ENCODE peak calls at places on chromosome 21, in eight cellular contexts. One of them, this sample, is unnamed.

GRCh38 chr21:40120944-40121575 is 253.8 kb downstream of the PCP4 start:
- DNase-seq in IMR-90: peak; percentile 1
- DNase-seq in cardiac fibroblast: peak; percentile 8
- DNase-seq in breast epithelium: no peak
- DNase-seq in lung: no peak
- DNase-seq in brain microvascular endothelial cell: no peak
- DNase-seq in neuronal stem cell: peak; percentile 9
- DNase-seq in heart left ventricle: no peak
- DNase-seq in this sample: peak; percentile 37

GRCh38 chr21:14752006-14752909 is 206.1 kb upstream of the SAMSN1 start:
- DNase-seq in breast epithelium: no peak
- DNase-seq in cardiac fibroblast: no peak
- DNase-seq in heart left ventricle: no peak
- DNase-seq in neuronal stem cell: no peak
- DNase-seq in brain microvascular endothelial cell: no peak
- DNase-seq in lung: no peak
- DNase-seq in IMR-90: no peak
- DNase-seq in this sample: no peak

GRCh38 chr21:26499475-26499874 is 73.6 kb downstream of the CYYR1 start:
- DNase-seq in brain microvascular endothelial cell: no peak
- DNase-seq in lung: no peak
- DNase-seq in heart left ventricle: no peak
- DNase-seq in cardiac fibroblast: no peak
- DNase-seq in IMR-90: no peak
- DNase-seq in breast epithelium: no peak
- DNase-seq in neuronal stem cell: no peak
- DNase-seq in this sample: no peak

GRCh38 chr21:33428669-33429068 is 25.5 kb downstream of the IFNGR2 start:
- DNase-seq in breast epithelium: no peak
- DNase-seq in brain microvascular endothelial cell: no peak
- DNase-seq in cardiac fibroblast: no peak
- DNase-seq in neuronal stem cell: no peak
- DNase-seq in heart left ventricle: no peak
- DNase-seq in lung: peak; percentile 56
- DNase-seq in IMR-90: no peak
- DNase-seq in this sample: no peak

GRCh38 chr21:16590186-16590585 is 860.4 kb downstream of the USP25 start:
- DNase-seq in heart left ventricle: no peak
- DNase-seq in cardiac fibroblast: no peak
- DNase-seq in breast epithelium: no peak
- DNase-seq in IMR-90: no peak
- DNase-seq in brain microvascular endothelial cell: no peak
- DNase-seq in lung: no peak
- DNase-seq in neuronal stem cell: no peak
- DNase-seq in this sample: no peak

GRCh38 chr21:36803801-36804452 is 105.0 kb downstream of the SIM2 start:
- DNase-seq in neuronal stem cell: no peak
- DNase-seq in cardiac fibroblast: no peak
- DNase-seq in IMR-90: no peak
- DNase-seq in lung: no peak
- DNase-seq in breast epithelium: no peak
- DNase-seq in heart left ventricle: no peak
- DNase-seq in brain microvascular endothelial cell: no peak
- DNase-seq in this sample: no peak

GRCh38 chr21:36132691-36133090 is 2.2 kb upstream of the CBR3 start:
- DNase-seq in lung: no peak
- DNase-seq in IMR-90: no peak
- DNase-seq in cardiac fibroblast: no peak
- DNase-seq in brain microvascular endothelial cell: no peak
- DNase-seq in heart left ventricle: peak; percentile 58
- DNase-seq in neuronal stem cell: no peak
- DNase-seq in breast epithelium: no peak
- DNase-seq in this sample: peak; percentile 20

GRCh38 chr21:33308586-33309490 is 15.9 kb upstream of the IFNAR1 start:
- DNase-seq in heart left ventricle: no peak
- DNase-seq in neuronal stem cell: no peak
- DNase-seq in cardiac fibroblast: peak; percentile 40
- DNase-seq in lung: peak; percentile 27
- DNase-seq in IMR-90: peak; percentile 55
- DNase-seq in breast epithelium: no peak
- DNase-seq in brain microvascular endothelial cell: no peak
- DNase-seq in this sample: no peak

GRCh38 chr21:24705201-24705600 is 902.1 kb downstream of the MRPL39 start:
- DNase-seq in neuronal stem cell: no peak
- DNase-seq in breast epithelium: no peak
- DNase-seq in lung: no peak
- DNase-seq in cardiac fibroblast: no peak
- DNase-seq in heart left ventricle: no peak
- DNase-seq in IMR-90: no peak
- DNase-seq in brain microvascular endothelial cell: no peak
- DNase-seq in this sample: no peak

GRCh38 chr21:16055012-16055411 is 325.2 kb downstream of the USP25 start:
- DNase-seq in breast epithelium: no peak
- DNase-seq in heart left ventricle: no peak
- DNase-seq in brain microvascular endothelial cell: no peak
- DNase-seq in IMR-90: no peak
- DNase-seq in cardiac fibroblast: no peak
- DNase-seq in neuronal stem cell: no peak
- DNase-seq in lung: no peak
- DNase-seq in this sample: no peak

GRCh38 chr21:19878133-19878532 is 1120.1 kb upstream of the NCAM2 start:
- DNase-seq in neuronal stem cell: no peak
- DNase-seq in brain microvascular endothelial cell: no peak
- DNase-seq in heart left ventricle: no peak
- DNase-seq in IMR-90: no peak
- DNase-seq in cardiac fibroblast: no peak
- DNase-seq in lung: no peak
- DNase-seq in breast epithelium: no peak
- DNase-seq in this sample: no peak

GRCh38 chr21:15028186-15028585 is 36.6 kb downstream of the NRIP1 start:
- DNase-seq in breast epithelium: no peak
- DNase-seq in cardiac fibroblast: no peak
- DNase-seq in IMR-90: no peak
- DNase-seq in neuronal stem cell: no peak
- DNase-seq in lung: no peak
- DNase-seq in brain microvascular endothelial cell: no peak
- DNase-seq in heart left ventricle: no peak
- DNase-seq in this sample: no peak

GRCh38 chr21:33007747-33008146 is 18.0 kb upstream of the OLIG2 start:
- DNase-seq in lung: no peak
- DNase-seq in brain microvascular endothelial cell: no peak
- DNase-seq in breast epithelium: no peak
- DNase-seq in cardiac fibroblast: no peak
- DNase-seq in heart left ventricle: no peak
- DNase-seq in IMR-90: no peak
- DNase-seq in neuronal stem cell: no peak
- DNase-seq in this sample: no peak

GRCh38 chr21:43827015-43827611 is 37.7 kb downstream of the RRP1 start:
- DNase-seq in breast epithelium: no peak
- DNase-seq in IMR-90: peak; percentile 55
- DNase-seq in heart left ventricle: no peak
- DNase-seq in brain microvascular endothelial cell: peak; percentile 78
- DNase-seq in cardiac fibroblast: peak; percentile 56
- DNase-seq in neuronal stem cell: no peak
- DNase-seq in lung: no peak
- DNase-seq in this sample: peak; percentile 71

GRCh38 chr21:39531777-39532333 is 80.1 kb downstream of the SH3BGR start:
- DNase-seq in breast epithelium: no peak
- DNase-seq in IMR-90: no peak
- DNase-seq in heart left ventricle: no peak
- DNase-seq in cardiac fibroblast: no peak
- DNase-seq in lung: no peak
- DNase-seq in brain microvascular endothelial cell: no peak
- DNase-seq in neuronal stem cell: no peak
- DNase-seq in this sample: no peak

GRCh38 chr21:28142692-28143091 is 850.0 kb downstream of the LTN1 start:
- DNase-seq in IMR-90: peak; percentile 91
- DNase-seq in lung: no peak
- DNase-seq in heart left ventricle: no peak
- DNase-seq in cardiac fibroblast: peak; percentile 46
- DNase-seq in brain microvascular endothelial cell: peak; percentile 69
- DNase-seq in neuronal stem cell: no peak
- DNase-seq in breast epithelium: no peak
- DNase-seq in this sample: no peak

DNA sequence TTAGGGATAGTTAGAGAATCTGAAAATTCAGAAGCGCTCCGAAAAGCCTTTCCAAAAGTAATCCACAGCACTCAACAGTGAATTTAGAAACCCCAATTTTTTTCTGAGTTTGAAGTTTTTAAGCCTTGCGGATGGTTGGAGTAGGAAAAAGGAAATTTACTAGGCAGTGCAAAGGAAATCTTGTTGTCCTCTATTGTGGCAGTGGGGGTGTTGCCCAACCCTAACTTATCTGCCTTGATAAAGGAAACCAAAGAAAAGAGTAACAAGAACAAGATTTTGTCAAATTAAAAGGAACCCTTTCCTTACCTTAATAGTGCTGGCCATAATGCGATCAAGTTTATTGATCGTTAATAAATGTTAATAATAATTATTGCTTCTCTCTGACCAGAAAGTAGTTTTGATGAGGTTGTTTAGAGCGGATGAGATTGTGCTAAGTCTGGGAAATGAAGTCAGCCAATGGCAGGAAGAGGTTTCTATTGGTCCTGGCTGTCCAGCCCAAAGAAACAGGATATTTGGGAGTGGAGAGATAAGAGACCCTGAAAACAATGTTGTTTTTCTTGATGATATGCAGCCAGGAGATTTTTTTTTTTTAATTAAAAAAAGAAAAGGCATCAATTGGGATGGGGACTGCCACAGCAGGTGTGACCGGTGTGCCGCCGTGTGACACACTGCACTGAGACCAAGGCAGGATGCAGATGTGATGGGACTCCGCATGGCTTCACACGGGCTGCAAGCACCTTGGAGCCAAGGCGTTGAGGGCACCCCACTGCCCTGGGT is at the start of gene ERG:
- DNase-seq in heart left ventricle: peak; percentile 47
- DNase-seq in brain microvascular endothelial cell: no peak
- DNase-seq in lung: no peak
- DNase-seq in neuronal stem cell: no peak
- DNase-seq in cardiac fibroblast: peak; percentile 27
- DNase-seq in breast epithelium: no peak
- DNase-seq in IMR-90: no peak
- DNase-seq in this sample: no peak
- H3K4me3 ChIP-seq in heart left ventricle: peak within 1 kb of the TSS; percentile 52
- H3K4me3 ChIP-seq in brain microvascular endothelial cell: no peak within 1 kb of the TSS
- H3K4me3 ChIP-seq in lung: peak within 1 kb of the TSS; percentile 24
- H3K4me3 ChIP-seq in neuronal stem cell: no peak within 1 kb of the TSS
- H3K4me3 ChIP-seq in cardiac fibroblast: no peak within 1 kb of the TSS
- H3K4me3 ChIP-seq in breast epithelium: peak within 1 kb of the TSS; percentile 36
- H3K4me3 ChIP-seq in IMR-90: no peak within 1 kb of the TSS
- H3K4me3 ChIP-seq in this sample: no peak within 1 kb of the TSS

DNA sequence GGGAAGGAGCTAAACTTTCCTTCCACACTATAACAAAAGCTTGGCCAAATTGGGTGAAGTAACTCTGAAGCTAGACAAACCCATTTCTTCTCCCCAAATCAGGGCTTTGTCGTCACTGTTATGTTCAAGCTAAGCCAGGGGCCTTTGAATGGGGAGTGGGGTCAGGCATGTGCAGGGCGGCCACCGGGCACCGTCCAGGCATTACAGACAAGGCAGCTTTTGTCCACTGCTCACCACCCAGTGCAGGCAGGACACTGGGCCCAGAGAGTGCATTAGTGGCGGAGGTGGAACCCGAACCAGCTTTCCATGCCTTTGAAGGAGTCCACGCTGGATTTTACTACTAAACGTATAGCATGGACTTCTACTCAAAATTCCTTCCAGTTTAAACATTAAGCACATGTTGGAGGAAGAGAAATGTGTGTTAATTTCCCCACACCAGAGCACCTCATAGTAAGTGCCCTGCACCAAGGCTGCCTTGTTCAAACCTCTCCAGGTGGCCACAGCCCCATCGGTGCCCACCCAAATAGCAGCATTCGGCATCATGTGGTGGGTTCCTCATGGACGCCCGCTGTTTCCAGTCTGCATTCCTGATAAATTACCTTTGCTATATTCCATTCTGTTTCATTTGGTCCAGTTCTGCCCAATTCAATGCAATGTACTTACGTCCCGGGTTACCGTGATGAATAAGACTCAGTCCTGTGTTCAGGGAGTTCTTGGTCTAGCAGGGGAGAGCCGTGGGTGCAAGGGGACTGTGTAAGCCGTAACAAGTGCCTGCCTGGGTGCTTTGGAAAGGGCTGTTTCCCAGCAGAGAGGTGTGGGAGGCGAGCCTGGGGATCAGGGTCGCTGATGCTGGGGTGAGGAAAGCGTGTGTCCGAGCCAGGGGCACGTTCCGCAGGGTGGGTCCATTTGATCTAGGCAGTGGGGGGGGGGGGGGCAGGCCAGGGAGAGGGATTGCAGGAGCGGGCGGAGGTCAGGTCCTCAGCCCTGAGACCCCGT is 1.7 kb downstream of the UBASH3A start:
- DNase-seq in lung: no peak
- DNase-seq in IMR-90: no peak
- DNase-seq in heart left ventricle: no peak
- DNase-seq in breast epithelium: no peak
- DNase-seq in cardiac fibroblast: no peak
- DNase-seq in brain microvascular endothelial cell: no peak
- DNase-seq in neuronal stem cell: no peak
- DNase-seq in this sample: no peak
- H3K4me3 ChIP-seq in lung: no peak overlapping the region
- H3K4me3 ChIP-seq in IMR-90: no peak overlapping the region
- H3K4me3 ChIP-seq in heart left ventricle: no peak overlapping the region
- H3K4me3 ChIP-seq in breast epithelium: no peak overlapping the region
- H3K4me3 ChIP-seq in cardiac fibroblast: no peak overlapping the region
- H3K4me3 ChIP-seq in brain microvascular endothelial cell: no peak overlapping the region
- H3K4me3 ChIP-seq in neuronal stem cell: no peak overlapping the region
- H3K4me3 ChIP-seq in this sample: no peak overlapping the region

DNA sequence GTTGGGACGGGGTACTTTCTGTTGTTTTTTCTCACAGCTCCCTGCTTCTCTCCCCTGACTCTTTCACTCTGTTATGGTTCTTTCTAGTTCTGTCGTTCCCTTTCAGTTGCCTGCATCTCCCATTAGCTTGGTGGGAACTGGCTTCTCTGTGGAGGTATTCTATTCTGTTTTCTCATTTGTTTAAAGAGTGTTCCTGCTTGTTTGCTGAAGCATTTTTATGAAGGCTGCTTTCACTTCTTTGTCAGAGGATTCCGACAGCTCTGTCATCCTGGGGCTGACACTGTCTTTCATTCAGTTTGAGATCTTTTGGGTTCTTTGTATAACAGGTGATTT is 96.0 kb upstream of the COL6A1 start:
- DNase-seq in neuronal stem cell: no peak
- DNase-seq in heart left ventricle: no peak
- DNase-seq in breast epithelium: no peak
- DNase-seq in brain microvascular endothelial cell: no peak
- DNase-seq in lung: no peak
- DNase-seq in IMR-90: no peak
- DNase-seq in cardiac fibroblast: no peak
- DNase-seq in this sample: no peak
- H3K4me3 ChIP-seq in neuronal stem cell: no peak overlapping the region
- H3K4me3 ChIP-seq in heart left ventricle: no peak overlapping the region
- H3K4me3 ChIP-seq in breast epithelium: no peak overlapping the region
- H3K4me3 ChIP-seq in brain microvascular endothelial cell: no peak overlapping the region
- H3K4me3 ChIP-seq in lung: no peak overlapping the region
- H3K4me3 ChIP-seq in IMR-90: no peak overlapping the region
- H3K4me3 ChIP-seq in cardiac fibroblast: no peak overlapping the region
- H3K4me3 ChIP-seq in this sample: no peak overlapping the region

DNA sequence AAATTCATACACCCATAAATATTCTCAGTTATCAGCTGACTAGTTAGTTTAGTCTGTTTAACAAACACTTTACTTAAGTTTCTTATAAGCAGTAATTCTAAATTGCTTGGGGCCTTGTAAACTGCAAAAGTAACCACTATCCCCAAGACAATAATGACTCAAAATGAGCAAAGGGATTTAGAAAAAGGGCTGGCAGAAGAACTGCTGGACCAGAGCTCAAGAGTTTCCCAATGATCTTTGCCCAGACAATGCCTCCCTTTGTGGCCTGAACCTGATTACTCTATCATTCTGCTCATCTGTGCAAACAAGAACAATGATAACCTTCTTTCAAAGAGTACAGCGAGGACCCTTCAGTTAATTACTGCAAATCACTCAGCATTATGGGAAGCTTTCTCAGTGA is 123.5 kb downstream of the TIAM1 start:
- DNase-seq in cardiac fibroblast: peak; percentile 39
- DNase-seq in IMR-90: peak; percentile 24
- DNase-seq in lung: no peak
- DNase-seq in neuronal stem cell: peak; percentile 38
- DNase-seq in brain microvascular endothelial cell: no peak
- DNase-seq in breast epithelium: no peak
- DNase-seq in heart left ventricle: no peak
- DNase-seq in this sample: no peak
- H3K4me3 ChIP-seq in cardiac fibroblast: no peak overlapping the region
- H3K4me3 ChIP-seq in IMR-90: no peak overlapping the region
- H3K4me3 ChIP-seq in lung: no peak overlapping the region
- H3K4me3 ChIP-seq in neuronal stem cell: no peak overlapping the region
- H3K4me3 ChIP-seq in brain microvascular endothelial cell: no peak overlapping the region
- H3K4me3 ChIP-seq in breast epithelium: no peak overlapping the region
- H3K4me3 ChIP-seq in heart left ventricle: no peak overlapping the region
- H3K4me3 ChIP-seq in this sample: no peak overlapping the region